ENCODE peak calls at places on chromosomes 11 and 22, in eight cellular contexts. W is fibroblast of mammary gland, P is heart right ventricle, J is Peyer's patch, Q is EL, G is psoas muscle, K is Panc1, O is iris pigment epithelial cell. V is an unnamed sample.
A peak's percentile ranks its signal among the peaks of the same experiment; 100 is the strongest.

GRCh38 chr11:2204361-2205213 is 33.0 kb upstream of the TH start:
- DNase-seq in K (no peak), Q (no peak), G (peak; percentile 31), P (no peak), W (no peak), O (no peak), J (peak; percentile 43), V (no peak)

GRCh38 chr22:17627961-17628303 is 617 bp downstream of the ATP6V1E1 start:
- DNase-seq in K (no peak), W (no peak), P (no peak), Q (peak; percentile 11), J (no peak), O (no peak), G (peak; percentile 69), V (peak; percentile 13)

GRCh38 chr22:19429950-19430889 is 1.3 kb downstream of the HIRA start:
- DNase-seq in G (no peak), P (peak; percentile 28), J (no peak), W (peak; percentile 80), O (peak; percentile 85), K (no peak), Q (peak; percentile 67), V (peak; percentile 58)

GRCh38 chr11:72591785-72592490 is 82.3 kb downstream of the PDE2A start:
- DNase-seq in P (no peak), K (no peak), J (peak; percentile 75), W (no peak), G (no peak), O (no peak), Q (no peak), V (no peak)

GRCh38 chr11:75776546-75776945 is 8.0 kb downstream of the DGAT2 start:
- DNase-seq in K (no peak), J (no peak), W (no peak), Q (no peak), P (no peak), O (no peak), G (no peak), V (no peak)

GRCh38 chr22:30196141-30196866 is 50.3 kb downstream of the LIF start:
- DNase-seq in J (peak; percentile 79), O (peak; percentile 100), G (peak; percentile 85), P (peak; percentile 85), Q (peak; percentile 100), W (peak; percentile 100), K (peak; percentile 97), V (peak; percentile 100)

GRCh38 chr22:36467946-36468345 is 13.5 kb downstream of the TXN2 start:
- DNase-seq in J (no peak), W (peak; percentile 94), Q (peak; percentile 98), G (peak; percentile 68), K (no peak), O (peak; percentile 98), P (no peak), V (peak; percentile 98)

GRCh38 chr11:27678242-27678641 is 22.0 kb downstream of the BDNF start:
- DNase-seq in W (no peak), O (peak; percentile 79), G (no peak), J (no peak), Q (peak; percentile 67), P (no peak), K (no peak), V (peak; percentile 78)

GRCh38 chr22:46798041-46798365 is 35.6 kb downstream of the TBC1D22A start:
- DNase-seq in K (no peak), J (no peak), O (no peak), W (no peak), P (no peak), Q (no peak), G (no peak), V (no peak)

GRCh38 chr11:133552938-133553337 is 20.6 kb upstream of the OPCML start:
- DNase-seq in J (no peak), O (no peak), W (no peak), Q (no peak), K (no peak), G (no peak), P (no peak), V (no peak)

GRCh38 chr11:91972665-91973266 is 251.9 kb upstream of the FAT3 start:
- DNase-seq in W (no peak), Q (no peak), J (no peak), O (no peak), K (no peak), G (no peak), P (no peak), V (no peak)

GRCh38 chr22:43158778-43159483 is 7.6 kb downstream of the TSPO start:
- DNase-seq in J (no peak), K (no peak), Q (no peak), P (no peak), O (no peak), W (no peak), G (peak; percentile 52), V (no peak)

GRCh38 chr11:63510360-63511130 is 4.7 kb downstream of the LGALS12 start:
- DNase-seq in P (peak; percentile 42), O (peak; percentile 59), Q (peak; percentile 53), W (peak; percentile 94), G (peak; percentile 84), K (no peak), J (no peak), V (peak; percentile 26)

GRCh38 chr11:96155627-96156378 is 187.2 kb downstream of the MAML2 start:
- DNase-seq in O (peak; percentile 99), Q (peak; percentile 99), G (peak; percentile 86), P (peak; percentile 91), W (peak; percentile 99), J (peak; percentile 76), K (no peak), V (peak; percentile 96)

GRCh38 chr11:79304599-79305212 is 136.1 kb downstream of the TENM4 start:
- DNase-seq in P (no peak), Q (no peak), J (no peak), W (no peak), O (no peak), K (no peak), G (no peak), V (no peak)

GRCh38 chr22:38792833-38793232 is 1.1 kb downstream of the DNAL4 start:
- DNase-seq in K (no peak), J (no peak), G (no peak), O (peak; percentile 50), Q (peak; percentile 36), P (no peak), W (peak; percentile 35), V (peak; percentile 80)

GRCh38 chr11:27055065-27055682 is 14.6 kb downstream of the BBOX1 start:
- DNase-seq in J (peak; percentile 81), K (no peak), W (peak; percentile 65), Q (no peak), O (peak; percentile 88), P (no peak), G (no peak), V (no peak)

GRCh38 chr22:40531951-40532900 is 104.3 kb downstream of the MRTFA start:
- DNase-seq in Q (no peak), P (no peak), K (no peak), W (no peak), O (no peak), G (no peak), J (no peak), V (no peak)

GRCh38 chr22:49298834-49299750 is 528.6 kb downstream of the BRD1 start:
- DNase-seq in W (no peak), P (peak; percentile 1), O (no peak), J (peak; percentile 27), K (no peak), G (no peak), Q (no peak), V (no peak)

GRCh38 chr11:2795491-2795991 is 90.0 kb downstream of the CDKN1C start:
- DNase-seq in W (no peak), G (peak; percentile 50), P (no peak), J (no peak), Q (no peak), K (no peak), O (no peak), V (no peak)

GRCh38 chr11:20647976-20648565 is 21.3 kb upstream of the NELL1 start:
- DNase-seq in W (peak; percentile 50), K (peak; percentile 51), G (no peak), P (peak; percentile 18), O (peak; percentile 24), J (peak; percentile 59), Q (peak; percentile 46), V (peak; percentile 50)

GRCh38 chr11:2593393-2593950 is 106.3 kb downstream of the KCNQ1OT1 start:
- DNase-seq in G (peak; percentile 23), P (no peak), W (no peak), Q (no peak), K (no peak), O (no peak), J (no peak), V (no peak)

GRCh38 chr11:47514825-47515647 is 37.9 kb downstream of the CELF1 start:
- DNase-seq in W (peak; percentile 95), K (no peak), O (peak; percentile 93), Q (peak; percentile 88), P (no peak), J (no peak), G (no peak), V (peak; percentile 90)

GRCh38 chr22:44743804-44744211 is 8.6 kb upstream of the ARHGAP8 start:
- DNase-seq in P (no peak), Q (no peak), W (no peak), J (no peak), G (no peak), K (no peak), O (no peak), V (no peak)

GRCh38 chr22:39941661-39942060 is 18.5 kb upstream of the TMA7B start:
- DNase-seq in G (no peak), O (no peak), W (no peak), P (no peak), K (no peak), J (no peak), Q (no peak), V (no peak)

GRCh38 chr11:47186937-47187681 is 875 bp upstream of the PACSIN3 start:
- DNase-seq in O (peak; percentile 55), Q (peak; percentile 66), W (peak; percentile 47), J (peak; percentile 68), P (peak; percentile 85), K (peak; percentile 64), G (peak; percentile 91), V (peak; percentile 67)

GRCh38 chr22:37197451-37198289 is 9.6 kb upstream of the C1QTNF6 start:
- DNase-seq in W (peak; percentile 83), P (no peak), G (peak; percentile 84), K (no peak), O (peak; percentile 78), J (peak; percentile 81), Q (peak; percentile 76), V (peak; percentile 91)

GRCh38 chr11:18853086-18853720 is 61.6 kb upstream of the PTPN5 start:
- DNase-seq in K (no peak), W (peak; percentile 28), J (no peak), O (peak; percentile 41), G (no peak), P (no peak), Q (peak; percentile 8), V (peak; percentile 50)

GRCh38 chr22:19271856-19272535 is 19.5 kb downstream of the CLTCL1 start:
- DNase-seq in O (peak; percentile 69), P (no peak), G (no peak), Q (peak; percentile 55), J (no peak), W (no peak), K (peak; percentile 62), V (peak; percentile 63)

GRCh38 chr11:86800076-86800955 is at the start of gene PRSS23:
- DNase-seq in O (peak; percentile 64), W (peak; percentile 31), Q (peak; percentile 78), G (peak; percentile 84), P (peak; percentile 52), K (no peak), J (peak; percentile 60), V (peak; percentile 79)